ENCODE peak calls at places on chromosomes 3 and 15, in six cellular contexts. One of them, this sample, is unnamed.

GRCh38 chr3:64341355-64341754 is 116.1 kb upstream of the PRICKLE2 start:
- DNase-seq in Karpas-422: no peak
- DNase-seq in activated naive CD8-positive, alpha-beta T cell treated with anti-CD3 and anti-CD28 coated beads for 36 hours: no peak
- DNase-seq in prostate gland: no peak
- DNase-seq in activated CD4-positive, alpha-beta T cell treated with anti-CD3 and anti-CD28 coated beads, Interleukin-2, amount 50 U/mL, for 1 hour: no peak
- DNase-seq in EL: peak
- DNase-seq in this sample: no peak

GRCh38 chr3:53238881-53239280 is 16.9 kb downstream of the TKT start:
- DNase-seq in activated CD4-positive, alpha-beta T cell treated with anti-CD3 and anti-CD28 coated beads, Interleukin-2, amount 50 U/mL, for 1 hour: no peak
- DNase-seq in activated naive CD8-positive, alpha-beta T cell treated with anti-CD3 and anti-CD28 coated beads for 36 hours: no peak
- DNase-seq in prostate gland: no peak
- DNase-seq in EL: no peak
- DNase-seq in Karpas-422: no peak
- DNase-seq in this sample: no peak

GRCh38 chr3:177852001-177852400 is 654.7 kb upstream of the TBL1XR1 start:
- DNase-seq in activated naive CD8-positive, alpha-beta T cell treated with anti-CD3 and anti-CD28 coated beads for 36 hours: no peak
- DNase-seq in activated CD4-positive, alpha-beta T cell treated with anti-CD3 and anti-CD28 coated beads, Interleukin-2, amount 50 U/mL, for 1 hour: no peak
- DNase-seq in prostate gland: no peak
- DNase-seq in EL: peak
- DNase-seq in Karpas-422: no peak
- DNase-seq in this sample: no peak

GRCh38 chr3:53046171-53047170 is 598 bp upstream of the SFMBT1 start:
- DNase-seq in activated naive CD8-positive, alpha-beta T cell treated with anti-CD3 and anti-CD28 coated beads for 36 hours: peak
- DNase-seq in prostate gland: peak
- DNase-seq in EL: peak
- DNase-seq in activated CD4-positive, alpha-beta T cell treated with anti-CD3 and anti-CD28 coated beads, Interleukin-2, amount 50 U/mL, for 1 hour: peak
- DNase-seq in Karpas-422: peak
- DNase-seq in this sample: peak

GRCh38 chr3:133258358-133258757 is 141.5 kb upstream of the BFSP2 start:
- DNase-seq in activated CD4-positive, alpha-beta T cell treated with anti-CD3 and anti-CD28 coated beads, Interleukin-2, amount 50 U/mL, for 1 hour: no peak
- DNase-seq in EL: peak
- DNase-seq in activated naive CD8-positive, alpha-beta T cell treated with anti-CD3 and anti-CD28 coated beads for 36 hours: no peak
- DNase-seq in prostate gland: no peak
- DNase-seq in Karpas-422: no peak
- DNase-seq in this sample: no peak

GRCh38 chr15:44194397-44195150 is 497 bp downstream of the FRMD5 start:
- DNase-seq in Karpas-422: no peak
- DNase-seq in prostate gland: no peak
- DNase-seq in EL: peak
- DNase-seq in activated naive CD8-positive, alpha-beta T cell treated with anti-CD3 and anti-CD28 coated beads for 36 hours: peak
- DNase-seq in activated CD4-positive, alpha-beta T cell treated with anti-CD3 and anti-CD28 coated beads, Interleukin-2, amount 50 U/mL, for 1 hour: peak
- DNase-seq in this sample: peak

GRCh38 chr3:128345195-128345594 is 121.5 kb downstream of the DNAJB8 start:
- DNase-seq in activated naive CD8-positive, alpha-beta T cell treated with anti-CD3 and anti-CD28 coated beads for 36 hours: no peak
- DNase-seq in Karpas-422: no peak
- DNase-seq in activated CD4-positive, alpha-beta T cell treated with anti-CD3 and anti-CD28 coated beads, Interleukin-2, amount 50 U/mL, for 1 hour: no peak
- DNase-seq in prostate gland: no peak
- DNase-seq in EL: no peak
- DNase-seq in this sample: no peak

GRCh38 chr3:115228266-115228665 is 81.2 kb upstream of the ZBTB20 start:
- DNase-seq in Karpas-422: no peak
- DNase-seq in activated CD4-positive, alpha-beta T cell treated with anti-CD3 and anti-CD28 coated beads, Interleukin-2, amount 50 U/mL, for 1 hour: no peak
- DNase-seq in activated naive CD8-positive, alpha-beta T cell treated with anti-CD3 and anti-CD28 coated beads for 36 hours: no peak
- DNase-seq in EL: no peak
- DNase-seq in prostate gland: no peak
- DNase-seq in this sample: no peak

GRCh38 chr3:124364230-124365022 is 365.8 kb upstream of the UMPS start:
- DNase-seq in EL: no peak
- DNase-seq in activated CD4-positive, alpha-beta T cell treated with anti-CD3 and anti-CD28 coated beads, Interleukin-2, amount 50 U/mL, for 1 hour: no peak
- DNase-seq in prostate gland: no peak
- DNase-seq in activated naive CD8-positive, alpha-beta T cell treated with anti-CD3 and anti-CD28 coated beads for 36 hours: no peak
- DNase-seq in Karpas-422: no peak
- DNase-seq in this sample: no peak

GRCh38 chr3:142595581-142595950 is 627 bp upstream of the PLS1 start:
- DNase-seq in prostate gland: no peak
- DNase-seq in EL: peak
- DNase-seq in Karpas-422: no peak
- DNase-seq in activated CD4-positive, alpha-beta T cell treated with anti-CD3 and anti-CD28 coated beads, Interleukin-2, amount 50 U/mL, for 1 hour: no peak
- DNase-seq in activated naive CD8-positive, alpha-beta T cell treated with anti-CD3 and anti-CD28 coated beads for 36 hours: no peak
- DNase-seq in this sample: peak

GRCh38 chr15:100910119-100910518 is 9.0 kb upstream of the LRRK1 start:
- DNase-seq in EL: no peak
- DNase-seq in prostate gland: no peak
- DNase-seq in Karpas-422: no peak
- DNase-seq in activated CD4-positive, alpha-beta T cell treated with anti-CD3 and anti-CD28 coated beads, Interleukin-2, amount 50 U/mL, for 1 hour: no peak
- DNase-seq in activated naive CD8-positive, alpha-beta T cell treated with anti-CD3 and anti-CD28 coated beads for 36 hours: no peak
- DNase-seq in this sample: no peak

GRCh38 chr3:36908647-36909180 is 36.1 kb downstream of the TRANK1 start:
- DNase-seq in activated CD4-positive, alpha-beta T cell treated with anti-CD3 and anti-CD28 coated beads, Interleukin-2, amount 50 U/mL, for 1 hour: no peak
- DNase-seq in EL: no peak
- DNase-seq in prostate gland: no peak
- DNase-seq in Karpas-422: no peak
- DNase-seq in activated naive CD8-positive, alpha-beta T cell treated with anti-CD3 and anti-CD28 coated beads for 36 hours: no peak
- DNase-seq in this sample: no peak

GRCh38 chr15:39156166-39156565 is 424.7 kb upstream of the THBS1 start:
- DNase-seq in EL: no peak
- DNase-seq in activated CD4-positive, alpha-beta T cell treated with anti-CD3 and anti-CD28 coated beads, Interleukin-2, amount 50 U/mL, for 1 hour: no peak
- DNase-seq in Karpas-422: no peak
- DNase-seq in prostate gland: no peak
- DNase-seq in activated naive CD8-positive, alpha-beta T cell treated with anti-CD3 and anti-CD28 coated beads for 36 hours: no peak
- DNase-seq in this sample: no peak

GRCh38 chr15:90419202-90419601 is 31.2 kb downstream of the IQGAP1 start:
- DNase-seq in Karpas-422: no peak
- DNase-seq in prostate gland: no peak
- DNase-seq in activated naive CD8-positive, alpha-beta T cell treated with anti-CD3 and anti-CD28 coated beads for 36 hours: no peak
- DNase-seq in EL: no peak
- DNase-seq in activated CD4-positive, alpha-beta T cell treated with anti-CD3 and anti-CD28 coated beads, Interleukin-2, amount 50 U/mL, for 1 hour: no peak
- DNase-seq in this sample: no peak

GRCh38 chr3:143535994-143536784 is 312.1 kb downstream of the SLC9A9 start:
- DNase-seq in Karpas-422: peak
- DNase-seq in activated CD4-positive, alpha-beta T cell treated with anti-CD3 and anti-CD28 coated beads, Interleukin-2, amount 50 U/mL, for 1 hour: no peak
- DNase-seq in prostate gland: no peak
- DNase-seq in EL: no peak
- DNase-seq in activated naive CD8-positive, alpha-beta T cell treated with anti-CD3 and anti-CD28 coated beads for 36 hours: no peak
- DNase-seq in this sample: no peak

GRCh38 chr3:42055291-42055690 is 35.9 kb upstream of the TRAK1 start:
- DNase-seq in activated naive CD8-positive, alpha-beta T cell treated with anti-CD3 and anti-CD28 coated beads for 36 hours: no peak
- DNase-seq in Karpas-422: no peak
- DNase-seq in EL: peak
- DNase-seq in activated CD4-positive, alpha-beta T cell treated with anti-CD3 and anti-CD28 coated beads, Interleukin-2, amount 50 U/mL, for 1 hour: no peak
- DNase-seq in prostate gland: no peak
- DNase-seq in this sample: no peak

GRCh38 chr3:55445551-55445950 is 41.6 kb downstream of the WNT5A start:
- DNase-seq in activated naive CD8-positive, alpha-beta T cell treated with anti-CD3 and anti-CD28 coated beads for 36 hours: no peak
- DNase-seq in prostate gland: no peak
- DNase-seq in Karpas-422: no peak
- DNase-seq in EL: no peak
- DNase-seq in activated CD4-positive, alpha-beta T cell treated with anti-CD3 and anti-CD28 coated beads, Interleukin-2, amount 50 U/mL, for 1 hour: no peak
- DNase-seq in this sample: peak

GRCh38 chr3:101873619-101874018 is 24.3 kb downstream of the NFKBIZ start:
- DNase-seq in prostate gland: no peak
- DNase-seq in Karpas-422: no peak
- DNase-seq in EL: peak
- DNase-seq in activated naive CD8-positive, alpha-beta T cell treated with anti-CD3 and anti-CD28 coated beads for 36 hours: no peak
- DNase-seq in activated CD4-positive, alpha-beta T cell treated with anti-CD3 and anti-CD28 coated beads, Interleukin-2, amount 50 U/mL, for 1 hour: no peak
- DNase-seq in this sample: no peak

GRCh38 chr15:76904461-76905012 is 603 bp downstream of the SCAPER start:
- DNase-seq in activated naive CD8-positive, alpha-beta T cell treated with anti-CD3 and anti-CD28 coated beads for 36 hours: peak
- DNase-seq in activated CD4-positive, alpha-beta T cell treated with anti-CD3 and anti-CD28 coated beads, Interleukin-2, amount 50 U/mL, for 1 hour: peak
- DNase-seq in EL: peak
- DNase-seq in Karpas-422: peak
- DNase-seq in prostate gland: peak
- DNase-seq in this sample: peak

GRCh38 chr15:68389936-68390790 is 41.8 kb downstream of the ITGA11 start:
- DNase-seq in activated naive CD8-positive, alpha-beta T cell treated with anti-CD3 and anti-CD28 coated beads for 36 hours: peak
- DNase-seq in activated CD4-positive, alpha-beta T cell treated with anti-CD3 and anti-CD28 coated beads, Interleukin-2, amount 50 U/mL, for 1 hour: no peak
- DNase-seq in EL: peak
- DNase-seq in Karpas-422: no peak
- DNase-seq in prostate gland: no peak
- DNase-seq in this sample: peak

GRCh38 chr3:111917300-111917699 is 58.2 kb downstream of the PHLDB2 start:
- DNase-seq in EL: peak
- DNase-seq in activated naive CD8-positive, alpha-beta T cell treated with anti-CD3 and anti-CD28 coated beads for 36 hours: no peak
- DNase-seq in activated CD4-positive, alpha-beta T cell treated with anti-CD3 and anti-CD28 coated beads, Interleukin-2, amount 50 U/mL, for 1 hour: no peak
- DNase-seq in Karpas-422: no peak
- DNase-seq in prostate gland: no peak
- DNase-seq in this sample: no peak

GRCh38 chr3:62289922-62290321 is 83.4 kb downstream of the FEZF2 start:
- DNase-seq in activated naive CD8-positive, alpha-beta T cell treated with anti-CD3 and anti-CD28 coated beads for 36 hours: no peak
- DNase-seq in Karpas-422: no peak
- DNase-seq in prostate gland: no peak
- DNase-seq in EL: no peak
- DNase-seq in activated CD4-positive, alpha-beta T cell treated with anti-CD3 and anti-CD28 coated beads, Interleukin-2, amount 50 U/mL, for 1 hour: no peak
- DNase-seq in this sample: no peak

GRCh38 chr15:27449940-27450339 is 479.0 kb downstream of the GABRG3 start:
- DNase-seq in activated CD4-positive, alpha-beta T cell treated with anti-CD3 and anti-CD28 coated beads, Interleukin-2, amount 50 U/mL, for 1 hour: no peak
- DNase-seq in EL: no peak
- DNase-seq in activated naive CD8-positive, alpha-beta T cell treated with anti-CD3 and anti-CD28 coated beads for 36 hours: no peak
- DNase-seq in Karpas-422: no peak
- DNase-seq in prostate gland: peak
- DNase-seq in this sample: no peak

GRCh38 chr15:63155486-63155885 is 1.8 kb downstream of the RPS27L start:
- DNase-seq in prostate gland: no peak
- DNase-seq in activated naive CD8-positive, alpha-beta T cell treated with anti-CD3 and anti-CD28 coated beads for 36 hours: no peak
- DNase-seq in EL: no peak
- DNase-seq in activated CD4-positive, alpha-beta T cell treated with anti-CD3 and anti-CD28 coated beads, Interleukin-2, amount 50 U/mL, for 1 hour: no peak
- DNase-seq in Karpas-422: no peak
- DNase-seq in this sample: no peak

GRCh38 chr15:80991446-80991845 is 1.8 kb upstream of the MESD start:
- DNase-seq in Karpas-422: peak
- DNase-seq in EL: peak
- DNase-seq in prostate gland: no peak
- DNase-seq in activated CD4-positive, alpha-beta T cell treated with anti-CD3 and anti-CD28 coated beads, Interleukin-2, amount 50 U/mL, for 1 hour: no peak
- DNase-seq in activated naive CD8-positive, alpha-beta T cell treated with anti-CD3 and anti-CD28 coated beads for 36 hours: no peak
- DNase-seq in this sample: peak

GRCh38 chr3:45800611-45801010 is 4.3 kb upstream of the SLC6A20 start:
- DNase-seq in prostate gland: no peak
- DNase-seq in Karpas-422: no peak
- DNase-seq in activated naive CD8-positive, alpha-beta T cell treated with anti-CD3 and anti-CD28 coated beads for 36 hours: no peak
- DNase-seq in EL: no peak
- DNase-seq in activated CD4-positive, alpha-beta T cell treated with anti-CD3 and anti-CD28 coated beads, Interleukin-2, amount 50 U/mL, for 1 hour: no peak
- DNase-seq in this sample: no peak

GRCh38 chr3:172750069-172750367 is 508 bp upstream of the ECT2 start:
- DNase-seq in activated naive CD8-positive, alpha-beta T cell treated with anti-CD3 and anti-CD28 coated beads for 36 hours: no peak
- DNase-seq in activated CD4-positive, alpha-beta T cell treated with anti-CD3 and anti-CD28 coated beads, Interleukin-2, amount 50 U/mL, for 1 hour: no peak
- DNase-seq in prostate gland: no peak
- DNase-seq in Karpas-422: no peak
- DNase-seq in EL: no peak
- DNase-seq in this sample: no peak

GRCh38 chr3:143975549-143976152 is 4.0 kb downstream of the DIPK2A start:
- DNase-seq in activated naive CD8-positive, alpha-beta T cell treated with anti-CD3 and anti-CD28 coated beads for 36 hours: no peak
- DNase-seq in prostate gland: peak
- DNase-seq in Karpas-422: peak
- DNase-seq in EL: peak
- DNase-seq in activated CD4-positive, alpha-beta T cell treated with anti-CD3 and anti-CD28 coated beads, Interleukin-2, amount 50 U/mL, for 1 hour: no peak
- DNase-seq in this sample: peak

GRCh38 chr3:48919215-48920138 is 835 bp downstream of the ARIH2 start:
- DNase-seq in prostate gland: peak
- DNase-seq in activated naive CD8-positive, alpha-beta T cell treated with anti-CD3 and anti-CD28 coated beads for 36 hours: peak
- DNase-seq in Karpas-422: peak
- DNase-seq in EL: peak
- DNase-seq in activated CD4-positive, alpha-beta T cell treated with anti-CD3 and anti-CD28 coated beads, Interleukin-2, amount 50 U/mL, for 1 hour: peak
- DNase-seq in this sample: peak

GRCh38 chr3:123641084-123641462 is 56.2 kb upstream of the HACD2 start:
- DNase-seq in EL: no peak
- DNase-seq in activated naive CD8-positive, alpha-beta T cell treated with anti-CD3 and anti-CD28 coated beads for 36 hours: no peak
- DNase-seq in prostate gland: no peak
- DNase-seq in Karpas-422: no peak
- DNase-seq in activated CD4-positive, alpha-beta T cell treated with anti-CD3 and anti-CD28 coated beads, Interleukin-2, amount 50 U/mL, for 1 hour: no peak
- DNase-seq in this sample: no peak

GRCh38 chr3:32577174-32577573 is 6.5 kb upstream of the DYNC1LI1 start:
- DNase-seq in activated CD4-positive, alpha-beta T cell treated with anti-CD3 and anti-CD28 coated beads, Interleukin-2, amount 50 U/mL, for 1 hour: no peak
- DNase-seq in EL: peak
- DNase-seq in Karpas-422: no peak
- DNase-seq in prostate gland: no peak
- DNase-seq in activated naive CD8-positive, alpha-beta T cell treated with anti-CD3 and anti-CD28 coated beads for 36 hours: no peak
- DNase-seq in this sample: no peak

GRCh38 chr3:138081371-138082084 is 33.9 kb downstream of the DZIP1L start:
- DNase-seq in prostate gland: no peak
- DNase-seq in EL: peak
- DNase-seq in Karpas-422: no peak
- DNase-seq in activated naive CD8-positive, alpha-beta T cell treated with anti-CD3 and anti-CD28 coated beads for 36 hours: no peak
- DNase-seq in activated CD4-positive, alpha-beta T cell treated with anti-CD3 and anti-CD28 coated beads, Interleukin-2, amount 50 U/mL, for 1 hour: no peak
- DNase-seq in this sample: no peak

GRCh38 chr3:126545544-126545943 is 13.2 kb downstream of the C3orf22 start:
- DNase-seq in activated CD4-positive, alpha-beta T cell treated with anti-CD3 and anti-CD28 coated beads, Interleukin-2, amount 50 U/mL, for 1 hour: no peak
- DNase-seq in activated naive CD8-positive, alpha-beta T cell treated with anti-CD3 and anti-CD28 coated beads for 36 hours: no peak
- DNase-seq in prostate gland: no peak
- DNase-seq in EL: no peak
- DNase-seq in Karpas-422: no peak
- DNase-seq in this sample: no peak

GRCh38 chr3:78540485-78540884 is 1227.3 kb downstream of the ROBO1 start:
- DNase-seq in prostate gland: no peak
- DNase-seq in Karpas-422: no peak
- DNase-seq in activated naive CD8-positive, alpha-beta T cell treated with anti-CD3 and anti-CD28 coated beads for 36 hours: no peak
- DNase-seq in activated CD4-positive, alpha-beta T cell treated with anti-CD3 and anti-CD28 coated beads, Interleukin-2, amount 50 U/mL, for 1 hour: no peak
- DNase-seq in EL: no peak
- DNase-seq in this sample: no peak

GRCh38 chr3:112233083-112233482 is 60.9 kb downstream of the SLC9C1 start:
- DNase-seq in prostate gland: no peak
- DNase-seq in activated naive CD8-positive, alpha-beta T cell treated with anti-CD3 and anti-CD28 coated beads for 36 hours: no peak
- DNase-seq in Karpas-422: no peak
- DNase-seq in EL: no peak
- DNase-seq in activated CD4-positive, alpha-beta T cell treated with anti-CD3 and anti-CD28 coated beads, Interleukin-2, amount 50 U/mL, for 1 hour: no peak
- DNase-seq in this sample: no peak